ENCODE peak calls at places on chromosomes 13 and 19, in nine cellular contexts. I, S, E, J, P, A, D, R and L are unnamed samples.

GRCh38 chr19:19057317-19057716 is 6.5 kb upstream of the SLC25A42 start:
- DNase-seq in I (no peak), S (no peak), E (no peak), J (no peak), P (no peak), A (no peak), D (no peak), R (no peak), L (no peak)

GRCh38 chr13:105377452-105377851 is 1158.0 kb downstream of the EFNB2 start:
- DNase-seq in I (no peak), S (no peak), E (no peak), J (no peak), P (no peak), A (no peak), D (no peak), R (no peak), L (no peak)

GRCh38 chr13:94390881-94391280 is 88.6 kb downstream of the DCT start:
- DNase-seq in I (no peak), S (no peak), E (no peak), J (no peak), P (peak; percentile 74), A (no peak), D (no peak), R (no peak), L (no peak)

GRCh38 chr13:99280166-99280565 is 22.0 kb upstream of the GPR18 start:
- DNase-seq in I (no peak), S (no peak), E (no peak), J (peak; percentile 32), P (no peak), A (no peak), D (no peak), R (no peak), L (no peak)

GRCh38 chr13:49878682-49879081 is 57.5 kb downstream of the SPRYD7 start:
- DNase-seq in I (no peak), S (no peak), E (no peak), J (no peak), P (no peak), A (no peak), D (no peak), R (no peak), L (no peak)

GRCh38 chr19:13022859-13023636 is 27.8 kb downstream of the NFIX start:
- DNase-seq in I (peak; percentile 83), S (peak; percentile 95), E (no peak), J (peak; percentile 76), P (peak; percentile 98), A (peak; percentile 46), D (peak; percentile 80), R (peak; percentile 73), L (peak; percentile 85)

GRCh38 chr13:114311908-114312307 is 2.4 kb upstream of the CHAMP1 start:
- DNase-seq in I (no peak), S (no peak), E (no peak), J (no peak), P (peak; percentile 21), A (no peak), D (no peak), R (no peak), L (no peak)

GRCh38 chr19:3539743-3540118 is 757 bp downstream of the TEKTIP1 start:
- DNase-seq in I (no peak), S (no peak), E (no peak), J (no peak), P (no peak), A (no peak), D (no peak), R (no peak), L (no peak)

GRCh38 chr19:3849092-3849491 is 19.7 kb downstream of the ZFR2 start:
- DNase-seq in I (no peak), S (no peak), E (no peak), J (peak; percentile 22), P (no peak), A (no peak), D (no peak), R (peak; percentile 54), L (no peak)

GRCh38 chr13:84315527-84315926 is 433.3 kb upstream of the SLITRK1 start:
- DNase-seq in I (no peak), S (no peak), E (no peak), J (no peak), P (no peak), A (no peak), D (no peak), R (no peak), L (no peak)

GRCh38 chr13:100473087-100473486 is 115.5 kb downstream of the GGACT start:
- DNase-seq in I (no peak), S (no peak), E (no peak), J (no peak), P (no peak), A (no peak), D (no peak), R (no peak), L (no peak)

GRCh38 chr19:16739546-16739945 is 19.9 kb downstream of the NWD1 start:
- DNase-seq in I (no peak), S (no peak), E (no peak), J (no peak), P (no peak), A (no peak), D (no peak), R (no peak), L (no peak)

GRCh38 chr13:44263920-44264610 is 109.6 kb upstream of the SERP2 start:
- DNase-seq in I (peak; percentile 54), S (no peak), E (no peak), J (no peak), P (peak; percentile 79), A (no peak), D (no peak), R (no peak), L (no peak)

GRCh38 chr19:40279761-40280607 is 5.2 kb downstream of the AKT2 start:
- DNase-seq in I (no peak), S (no peak), E (no peak), J (no peak), P (no peak), A (no peak), D (no peak), R (no peak), L (no peak)

GRCh38 chr13:99656843-99657506 is 155.7 kb downstream of the TM9SF2 start:
- DNase-seq in I (no peak), S (no peak), E (no peak), J (no peak), P (no peak), A (no peak), D (no peak), R (peak; percentile 27), L (no peak)

GRCh38 chr13:91813255-91813654 is 414.8 kb downstream of the GPC5 start:
- DNase-seq in I (no peak), S (no peak), E (no peak), J (no peak), P (no peak), A (no peak), D (no peak), R (no peak), L (no peak)

GRCh38 chr13:72255908-72256307 is 388.9 kb upstream of the DACH1 start:
- DNase-seq in I (no peak), S (no peak), E (no peak), J (peak; percentile 42), P (no peak), A (no peak), D (no peak), R (peak; percentile 61), L (no peak)
- TF ChIP-seq CTCF in I (peak; percentile 14), S (no peak), E (no peak), J (peak; percentile 59), P (no peak), A (peak; percentile 23), D (peak; percentile 12), R (peak; percentile 43), L (peak; percentile 58)

GRCh38 chr19:46661020-46661731 is at the start of gene DACT3:
- DNase-seq in I (peak; percentile 100), S (peak; percentile 100), E (peak; percentile 100), J (peak; percentile 100), P (peak; percentile 99), A (peak; percentile 100), D (peak; percentile 100), R (peak; percentile 100), L (peak; percentile 99)
- H3K4me3 ChIP-seq in I (peak within 1 kb of the TSS; percentile 46), S (peak within 1 kb of the TSS; percentile 89), E (peak within 1 kb of the TSS; percentile 96), J (peak within 1 kb of the TSS; percentile 55), P (peak within 1 kb of the TSS; percentile 85), A (peak within 1 kb of the TSS; percentile 58), D (peak within 1 kb of the TSS; percentile 65), R (peak within 1 kb of the TSS; percentile 61), L (peak within 1 kb of the TSS; percentile 27)

DNA sequence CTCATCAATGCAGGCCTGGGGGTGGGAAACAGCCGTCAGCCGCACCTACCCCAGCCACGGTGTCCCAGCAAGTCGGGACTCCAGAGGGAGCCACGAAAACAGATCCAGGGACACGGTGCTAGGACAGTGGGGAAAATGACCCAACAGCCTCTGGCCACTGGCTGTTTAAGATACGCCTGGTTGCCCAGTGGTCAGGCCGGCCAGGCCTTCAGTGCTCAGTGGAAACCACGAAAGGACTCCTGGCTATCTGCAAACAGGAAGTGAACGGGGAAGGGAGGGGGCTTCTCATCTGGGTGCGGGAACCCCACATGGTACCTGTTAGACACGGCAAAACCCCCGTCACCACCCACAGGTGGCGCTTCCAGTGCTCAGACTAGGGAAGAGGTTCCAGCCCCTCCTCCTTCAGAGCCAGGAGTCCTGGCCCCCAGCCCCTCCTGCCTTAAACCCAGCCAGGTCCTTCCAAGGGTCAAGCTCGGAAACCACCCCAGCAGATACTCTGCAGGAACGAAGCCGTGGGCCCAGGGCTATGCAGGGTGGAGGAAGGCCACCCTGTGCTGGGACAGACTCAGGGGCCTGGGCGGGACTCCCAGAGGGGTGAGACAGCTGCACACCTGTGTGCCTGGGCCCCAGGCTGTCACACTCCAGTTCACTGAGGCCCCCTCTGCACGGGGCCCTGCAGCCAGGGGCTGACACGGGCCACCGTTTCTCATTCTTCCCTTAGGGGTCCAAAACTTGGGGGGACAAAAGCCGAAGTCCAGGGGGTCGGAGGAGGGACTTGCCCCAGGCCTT is 4.5 kb downstream of the PPP1R12C start:
- DNase-seq in I (peak; percentile 42), S (no peak), E (no peak), J (no peak), P (no peak), A (no peak), D (no peak), R (no peak), L (no peak)
- TF ChIP-seq CTCF in I (no peak), S (no peak), E (no peak), J (no peak), P (no peak), A (peak; percentile 21), D (no peak), R (no peak), L (no peak)

DNA sequence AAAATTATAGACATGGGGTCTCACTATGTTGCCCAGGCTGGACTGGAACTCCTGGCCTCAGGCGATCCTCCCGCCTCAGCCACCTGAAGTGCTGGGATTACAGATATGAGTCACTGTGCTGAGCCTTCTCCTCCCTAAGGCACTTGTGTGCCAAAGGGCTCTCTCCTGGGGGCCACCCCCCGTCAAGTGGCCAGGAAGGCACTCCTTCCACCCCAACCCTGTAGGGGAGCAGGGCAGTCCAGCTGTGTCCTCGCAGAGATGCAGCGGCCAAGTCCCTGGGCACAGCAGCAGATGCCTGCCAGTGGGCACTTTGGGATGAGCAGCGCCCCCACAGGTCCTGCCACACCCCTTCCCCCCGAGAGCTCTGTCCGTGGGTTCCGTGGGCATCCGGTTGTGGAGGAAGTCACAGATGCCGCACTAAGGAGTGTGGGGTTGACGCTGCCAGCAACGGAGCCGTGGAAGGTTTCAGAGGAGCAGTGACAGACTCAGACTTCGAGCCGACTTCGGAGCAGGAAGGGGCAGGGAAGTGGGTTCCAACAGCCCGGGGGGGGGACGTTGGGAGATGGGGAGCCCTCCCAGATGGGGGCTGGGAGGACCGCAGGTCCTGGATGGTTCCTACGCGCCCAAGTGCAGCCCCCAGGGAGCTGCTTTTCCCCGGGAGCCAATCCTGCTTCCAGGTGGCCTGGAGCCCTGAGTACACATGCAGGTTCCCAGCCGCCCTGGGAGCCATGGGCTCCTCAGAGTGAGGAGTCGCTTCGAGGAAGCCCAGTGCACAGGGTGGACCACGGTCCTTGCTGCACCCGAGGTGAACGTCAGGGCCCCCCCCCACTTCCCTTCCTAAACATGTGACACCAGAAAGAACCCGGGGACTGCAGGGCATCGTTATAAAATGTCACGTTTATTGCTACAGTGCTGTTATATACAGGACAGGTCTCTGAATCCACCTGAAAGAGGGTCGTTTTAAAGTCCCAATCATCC is 3.4 kb upstream of the UQCR11 start:
- DNase-seq in I (no peak), S (no peak), E (no peak), J (no peak), P (no peak), A (no peak), D (no peak), R (no peak), L (no peak)
- H3K4me3 ChIP-seq in I (peak overlapping the region; percentile 4), S (no peak overlapping the region), E (no peak overlapping the region), J (peak overlapping the region; percentile 1), P (no peak overlapping the region), A (no peak overlapping the region), D (no peak overlapping the region), R (no peak overlapping the region), L (no peak overlapping the region)